ENCODE peak calls at places on chromosomes 6 and 20, in nine cellular contexts. Z, V, D, Q, A, J, Y, T and R are unnamed samples.
A peak's percentile ranks its signal among the peaks of the same experiment; 100 is the strongest.

GRCh38 chr20:43833511-43834395 is 80.9 kb upstream of the TOX2 start:
- DNase-seq in Z (no peak), V (no peak), D (no peak), Q (no peak), A (no peak), J (no peak), Y (no peak), T (no peak), R (no peak)

GRCh38 chr6:26375270-26375669 is 7.6 kb upstream of the BTN2A2 start:
- DNase-seq in Z (no peak), V (no peak), D (no peak), Q (no peak), A (no peak), J (no peak), Y (no peak), T (no peak), R (no peak)

GRCh38 chr6:87925373-87926060 is 122.1 kb upstream of the SPACA1 start:
- DNase-seq in Z (no peak), V (no peak), D (no peak), Q (no peak), A (no peak), J (peak; percentile 28), Y (no peak), T (no peak), R (no peak)

GRCh38 chr6:34333858-34334257 is 58.6 kb downstream of the NUDT3 start:
- DNase-seq in Z (peak; percentile 60), V (no peak), D (no peak), Q (no peak), A (no peak), J (no peak), Y (no peak), T (no peak), R (no peak)

GRCh38 chr20:51500311-51500710 is 42.2 kb downstream of the NFATC2 start:
- DNase-seq in Z (no peak), V (peak; percentile 58), D (no peak), Q (peak; percentile 66), A (no peak), J (no peak), Y (no peak), T (no peak), R (no peak)

GRCh38 chr20:20875716-20876115 is 163.3 kb upstream of the RALGAPA2 start:
- DNase-seq in Z (no peak), V (no peak), D (no peak), Q (no peak), A (no peak), J (no peak), Y (no peak), T (no peak), R (no peak)

GRCh38 chr20:21230686-21231085 is 72.4 kb upstream of the XRN2 start:
- DNase-seq in Z (no peak), V (no peak), D (no peak), Q (no peak), A (no peak), J (no peak), Y (no peak), T (no peak), R (no peak)

GRCh38 chr6:3356056-3356823 is 97.5 kb downstream of the PSMG4 start:
- DNase-seq in Z (peak; percentile 68), V (peak; percentile 86), D (peak; percentile 59), Q (peak; percentile 74), A (peak; percentile 62), J (peak; percentile 59), Y (peak; percentile 86), T (peak; percentile 79), R (peak; percentile 83)

GRCh38 chr6:33856655-33857054 is 52.9 kb upstream of the MLN start:
- DNase-seq in Z (no peak), V (peak; percentile 74), D (no peak), Q (peak; percentile 87), A (no peak), J (peak; percentile 31), Y (no peak), T (no peak), R (no peak)

GRCh38 chr6:170034294-170034693 is 256.6 kb downstream of the DLL1 start:
- DNase-seq in Z (no peak), V (no peak), D (peak; percentile 12), Q (no peak), A (no peak), J (peak; percentile 21), Y (no peak), T (peak; percentile 17), R (peak; percentile 0)

GRCh38 chr20:23449400-23449799 is 3.3 kb downstream of the CST11 start:
- DNase-seq in Z (no peak), V (no peak), D (no peak), Q (no peak), A (no peak), J (no peak), Y (no peak), T (no peak), R (no peak)

GRCh38 chr6:85751374-85752055 is 108.8 kb upstream of the SYNCRIP start:
- DNase-seq in Z (no peak), V (no peak), D (no peak), Q (no peak), A (peak; percentile 22), J (no peak), Y (no peak), T (no peak), R (no peak)

GRCh38 chr6:162485464-162485863 is 242.1 kb downstream of the PRKN start:
- DNase-seq in Z (no peak), V (no peak), D (no peak), Q (no peak), A (no peak), J (no peak), Y (no peak), T (no peak), R (no peak)

GRCh38 chr6:115717472-115717871 is 343.2 kb downstream of the FRK start:
- DNase-seq in Z (no peak), V (no peak), D (no peak), Q (no peak), A (no peak), J (no peak), Y (no peak), T (no peak), R (no peak)

GRCh38 chr6:24899647-24900325 is 36.0 kb downstream of the RIPOR2 start:
- DNase-seq in Z (no peak), V (peak; percentile 42), D (no peak), Q (no peak), A (no peak), J (no peak), Y (no peak), T (no peak), R (no peak)

GRCh38 chr6:118705799-118706481 is 54.5 kb upstream of the CEP85L start:
- DNase-seq in Z (peak; percentile 20), V (peak; percentile 39), D (no peak), Q (no peak), A (no peak), J (no peak), Y (peak; percentile 25), T (no peak), R (peak; percentile 22)
- H3K4me1 ChIP-seq in Z (peaks cover 51% of the 10 kb centered on the region), V (peaks cover 42% of the 10 kb centered on the region), D (peaks cover 21% of the 10 kb centered on the region), Q (peaks cover 58% of the 10 kb centered on the region), A (peaks cover 17% of the 10 kb centered on the region), J (peaks cover 36% of the 10 kb centered on the region), Y (peaks cover 9% of the 10 kb centered on the region), T (peaks cover 42% of the 10 kb centered on the region), R (peaks cover 13% of the 10 kb centered on the region)

DNA sequence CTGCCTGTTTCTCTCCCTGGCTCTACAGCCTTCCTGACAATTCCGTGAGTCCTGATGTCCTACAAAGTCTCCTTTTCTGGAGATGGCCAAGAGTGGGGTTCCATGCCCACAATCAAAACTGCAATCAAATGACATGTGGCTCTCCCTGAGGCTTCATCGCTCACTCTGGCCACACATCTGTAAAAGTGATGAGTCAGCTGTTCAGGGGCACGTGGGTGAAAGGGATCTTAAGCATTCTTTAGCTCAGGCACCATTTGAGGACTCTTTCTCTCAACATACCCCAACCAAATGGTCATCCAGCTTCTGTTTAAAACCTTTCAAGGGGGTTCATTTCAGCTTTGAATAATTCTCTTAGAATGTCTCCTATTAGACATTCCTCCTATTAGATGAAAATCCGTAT is 42.3 kb upstream of the EYA2 start:
- DNase-seq in Z (no peak), V (no peak), D (no peak), Q (no peak), A (no peak), J (no peak), Y (no peak), T (no peak), R (no peak)
- H3K4me1 ChIP-seq in Z (no peaks in the 10 kb centered on the region), V (no peaks in the 10 kb centered on the region), D (no peaks in the 10 kb centered on the region), Q (no peaks in the 10 kb centered on the region), A (no peaks in the 10 kb centered on the region), J (no peaks in the 10 kb centered on the region), Y (no peaks in the 10 kb centered on the region), T (no peaks in the 10 kb centered on the region), R (no peaks in the 10 kb centered on the region)

GRCh38 chr6:52570291-52570700 is 6.6 kb downstream of the TRAM2 start:
- DNase-seq in Z (peak; percentile 46), V (no peak), D (no peak), Q (no peak), A (peak; percentile 55), J (no peak), Y (peak; percentile 57), T (no peak), R (peak; percentile 23)
- H3K4me1 ChIP-seq in Z (peaks cover 91% of the 10 kb centered on the region), V (peaks cover 27% of the 10 kb centered on the region), D (peaks cover 27% of the 10 kb centered on the region), Q (peaks cover 31% of the 10 kb centered on the region), A (peaks cover 71% of the 10 kb centered on the region), J (peaks cover 58% of the 10 kb centered on the region), Y (no peaks in the 10 kb centered on the region), T (peaks cover 84% of the 10 kb centered on the region), R (peaks cover 58% of the 10 kb centered on the region)

GRCh38 chr20:62363920-62364851 is 2.9 kb downstream of the LAMA5 start:
- DNase-seq in Z (peak; percentile 71), V (no peak), D (no peak), Q (no peak), A (peak; percentile 59), J (no peak), Y (peak; percentile 44), T (peak; percentile 47), R (no peak)
- H3K4me1 ChIP-seq in Z (peaks cover 71% of the 10 kb centered on the region), V (peaks cover 11% of the 10 kb centered on the region), D (peaks cover 85% of the 10 kb centered on the region), Q (peaks cover 17% of the 10 kb centered on the region), A (peaks cover 80% of the 10 kb centered on the region), J (peaks cover 91% of the 10 kb centered on the region), Y (peaks cover 5% of the 10 kb centered on the region), T (peaks cover 85% of the 10 kb centered on the region), R (peaks cover 44% of the 10 kb centered on the region)

DNA sequence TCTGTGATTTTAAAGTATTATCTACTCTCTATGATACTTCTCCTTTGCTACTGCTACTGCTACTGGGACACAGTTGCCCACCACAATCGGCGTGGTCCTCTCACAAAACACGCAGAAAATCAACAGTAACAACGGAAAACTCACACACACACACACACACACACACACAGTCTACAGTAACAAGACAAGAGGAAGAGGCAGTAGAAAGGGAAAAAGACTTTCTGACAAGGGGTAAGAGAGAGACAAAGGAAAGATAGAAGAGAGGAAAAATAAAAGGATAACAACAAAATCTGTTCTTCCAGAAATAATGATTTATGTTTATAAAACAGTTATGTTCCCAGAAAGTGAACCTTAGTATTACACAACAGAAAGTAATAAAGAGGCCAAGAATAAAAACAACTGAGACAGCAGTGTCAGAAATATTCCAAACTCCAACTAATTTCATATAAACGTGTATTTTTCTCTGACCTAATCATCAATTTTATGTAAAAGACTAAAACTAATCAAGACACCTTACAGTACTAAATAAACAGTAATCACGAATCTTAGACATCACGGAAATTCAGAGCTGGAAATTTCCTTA is 2.9 kb downstream of the RANBP9 start:
- DNase-seq in Z (no peak), V (no peak), D (no peak), Q (no peak), A (no peak), J (no peak), Y (no peak), T (no peak), R (no peak)
- H3K4me1 ChIP-seq in Z (peaks cover 45% of the 10 kb centered on the region), V (peaks cover 24% of the 10 kb centered on the region), D (peaks cover 31% of the 10 kb centered on the region), Q (peaks cover 22% of the 10 kb centered on the region), A (peaks cover 15% of the 10 kb centered on the region), J (peaks cover 22% of the 10 kb centered on the region), Y (no peaks in the 10 kb centered on the region), T (peaks cover 43% of the 10 kb centered on the region), R (peaks cover 6% of the 10 kb centered on the region)

GRCh38 chr6:41551857-41552256 is 5.7 kb downstream of the FOXP4 start:
- DNase-seq in Z (no peak), V (no peak), D (no peak), Q (no peak), A (no peak), J (no peak), Y (no peak), T (no peak), R (no peak)
- H3K4me1 ChIP-seq in Z (peaks cover 18% of the 10 kb centered on the region), V (peaks cover 12% of the 10 kb centered on the region), D (peaks cover 62% of the 10 kb centered on the region), Q (peaks cover 20% of the 10 kb centered on the region), A (peaks cover 30% of the 10 kb centered on the region), J (peaks cover 51% of the 10 kb centered on the region), Y (peaks cover 3% of the 10 kb centered on the region), T (peaks cover 31% of the 10 kb centered on the region), R (peaks cover 12% of the 10 kb centered on the region)